ENCODE peak calls at places on chromosomes 4 and X, in seven cellular contexts. N is dorsolateral prefrontal cortex, L is K562, R is hepatocyte, V is neuronal stem cell, A is H9, Z is left ventricle myocardium inferior. Q is an unnamed sample. For H3K27me3, the result is how much of the 10 kb centered on the place peaks cover.

GRCh38 chr4:168923526-168924194 is 86.4 kb downstream of the CBR4 start:
- DNase-seq in N (no peak), L (peak), R (peak), V (peak), A (peak), Z (no peak), Q (peak)

GRCh38 chr4:137531951-137532868 is at the start of gene PCDH18:
- DNase-seq in N (peak), L (no peak), R (peak), V (peak), A (peak), Z (peak), Q (peak)

GRCh38 chr4:28435346-28435745 is 1574.7 kb downstream of the STIM2 start:
- DNase-seq in N (no peak), L (no peak), R (peak), V (no peak), A (no peak), Z (no peak), Q (no peak)

GRCh38 chr4:1310796-1311715 is 21.4 kb downstream of the MAEA start:
- DNase-seq in N (no peak), L (no peak), R (no peak), V (no peak), A (no peak), Z (no peak), Q (no peak)

GRCh38 chrX:138487866-138488265 is 223.7 kb downstream of the FGF13 start:
- DNase-seq in N (no peak), L (no peak), R (no peak), V (no peak), A (no peak), Z (no peak), Q (no peak)

GRCh38 chr4:108356209-108356535 is 187.4 kb upstream of the LEF1 start:
- DNase-seq in N (no peak), L (no peak), R (no peak), V (no peak), A (no peak), Z (no peak), Q (no peak)

GRCh38 chr4:68342139-68342538 is 7.8 kb downstream of the YTHDC1 start:
- DNase-seq in N (no peak), L (no peak), R (peak), V (no peak), A (no peak), Z (no peak), Q (no peak)

GRCh38 chrX:45715787-45716186 is 515.1 kb upstream of the DIPK2B start:
- DNase-seq in N (no peak), L (no peak), R (no peak), V (no peak), A (no peak), Z (no peak), Q (no peak)

GRCh38 chrX:149757206-149758067 is 16.4 kb upstream of the HSFX1 start:
- DNase-seq in N (no peak), L (no peak), R (no peak), V (no peak), A (no peak), Z (no peak), Q (no peak)

GRCh38 chrX:138858946-138859345 is 147.4 kb upstream of the FGF13 start:
- DNase-seq in N (no peak), L (no peak), R (no peak), V (no peak), A (no peak), Z (no peak), Q (no peak)

GRCh38 chr4:86449746-86450145 is 89.9 kb upstream of the MAPK10 start:
- DNase-seq in N (no peak), L (no peak), R (no peak), V (no peak), A (no peak), Z (no peak), Q (no peak)

GRCh38 chrX:22395372-22395771 is 122.7 kb downstream of the CBLL2 start:
- DNase-seq in N (no peak), L (no peak), R (no peak), V (no peak), A (no peak), Z (no peak), Q (no peak)

GRCh38 chrX:9163153-9163790 is 129.3 kb upstream of the FAM9B start:
- DNase-seq in N (no peak), L (no peak), R (no peak), V (no peak), A (no peak), Z (no peak), Q (peak)

GRCh38 chr4:147056951-147057630 is 111.4 kb upstream of the TTC29 start:
- DNase-seq in N (no peak), L (no peak), R (no peak), V (no peak), A (no peak), Z (no peak), Q (no peak)

GRCh38 chr4:186020793-186021407 is 48.1 kb upstream of the TLR3 start:
- DNase-seq in N (no peak), L (no peak), R (no peak), V (no peak), A (no peak), Z (no peak), Q (no peak)

GRCh38 chr4:103400405-103400804 is 202.3 kb upstream of the CENPE start:
- DNase-seq in N (no peak), L (no peak), R (peak), V (no peak), A (no peak), Z (no peak), Q (no peak)

GRCh38 chrX:42803320-42803719 is 25.4 kb upstream of the PPP1R2C start:
- DNase-seq in N (no peak), L (no peak), R (no peak), V (no peak), A (no peak), Z (no peak), Q (no peak)

GRCh38 chr4:188109157-188109755 is at the start of gene TRIML2:
- DNase-seq in N (no peak), L (no peak), R (no peak), V (no peak), A (peak), Z (no peak), Q (no peak)

GRCh38 chr4:155187989-155188388 is 20.4 kb upstream of the NPY2R start:
- DNase-seq in N (no peak), L (no peak), R (no peak), V (no peak), A (no peak), Z (no peak), Q (no peak)

GRCh38 chr4:30386266-30386895 is 333.8 kb upstream of the PCDH7 start:
- DNase-seq in N (no peak), L (no peak), R (no peak), V (no peak), A (no peak), Z (no peak), Q (no peak)

GRCh38 chr4:93299116-93299515 is 529.4 kb upstream of the ATOH1 start:
- DNase-seq in N (no peak), L (no peak), R (no peak), V (no peak), A (no peak), Z (no peak), Q (no peak)

GRCh38 chr4:122663814-122664610 is 43.1 kb upstream of the IL21 start:
- DNase-seq in N (no peak), L (no peak), R (no peak), V (no peak), A (no peak), Z (no peak), Q (no peak)

GRCh38 chrX:93637591-93637990 is 35.8 kb downstream of the NAP1L3 start:
- DNase-seq in N (no peak), L (no peak), R (no peak), V (no peak), A (peak), Z (no peak), Q (no peak)

GRCh38 chr4:185885075-185885474 is 73.1 kb upstream of the SORBS2 start:
- DNase-seq in N (no peak), L (no peak), R (no peak), V (no peak), A (no peak), Z (no peak), Q (no peak)

GRCh38 chr4:7167706-7168105 is 24.6 kb upstream of the SORCS2 start:
- DNase-seq in N (no peak), L (no peak), R (no peak), V (no peak), A (peak), Z (no peak), Q (no peak)

GRCh38 chr4:168474660-168475320 is 5.5 kb downstream of the DDX60L start:
- DNase-seq in N (no peak), L (no peak), R (no peak), V (no peak), A (no peak), Z (no peak), Q (no peak)

DNA sequence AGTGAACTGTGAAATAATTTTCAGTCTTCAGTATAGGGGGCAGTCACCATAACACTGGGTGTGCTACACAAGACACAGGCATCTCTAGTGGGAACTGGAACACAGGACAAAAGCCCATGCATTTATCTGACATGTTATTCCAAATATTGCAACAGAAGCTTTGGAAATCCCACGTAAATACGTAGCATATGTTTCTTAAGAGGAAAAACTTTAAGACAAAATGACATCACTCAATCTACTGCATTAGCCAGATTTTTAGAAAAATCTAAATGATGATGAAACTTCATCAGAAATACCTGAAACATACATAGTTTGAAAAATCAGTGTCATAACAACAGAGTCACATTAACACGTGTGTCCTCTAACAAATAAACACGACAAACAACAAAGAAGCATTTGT is 14.5 kb downstream of the SHISA3 start:
- DNase-seq in N (no peak), L (no peak), R (no peak), V (no peak), A (no peak), Z (no peak), Q (no peak)
- H3K27ac ChIP-seq in N (no peak), L (no peak), R (no peak), V (no peak), A (no peak), Z (peak), Q (peak)

DNA sequence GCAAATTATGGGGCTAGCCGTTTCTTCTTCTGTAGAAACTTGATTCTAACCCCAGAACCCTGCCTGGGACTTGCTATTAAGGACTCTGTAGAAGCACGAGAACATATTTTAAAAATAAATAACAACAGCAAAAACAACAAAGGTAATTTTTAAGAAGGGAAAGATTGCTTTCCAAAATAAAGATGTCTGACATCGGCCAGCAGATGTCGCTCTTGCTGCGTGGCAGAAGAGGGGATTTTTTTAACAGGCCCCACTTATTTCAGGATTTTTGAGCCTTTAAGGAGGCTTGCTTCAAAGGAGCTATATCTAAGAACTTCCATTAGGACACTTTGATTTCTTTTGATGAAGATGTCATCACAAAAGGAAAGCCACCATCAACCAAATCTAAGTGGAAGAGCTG is 62.8 kb upstream of the EGFL6 start:
- DNase-seq in N (no peak), L (peak), R (peak), V (peak), A (no peak), Z (peak), Q (peak)
- H3K27me3 ChIP-seq in N (under half), L (under half), R (under half), V (under half), A (under half), Z (under half), Q (under half)

DNA sequence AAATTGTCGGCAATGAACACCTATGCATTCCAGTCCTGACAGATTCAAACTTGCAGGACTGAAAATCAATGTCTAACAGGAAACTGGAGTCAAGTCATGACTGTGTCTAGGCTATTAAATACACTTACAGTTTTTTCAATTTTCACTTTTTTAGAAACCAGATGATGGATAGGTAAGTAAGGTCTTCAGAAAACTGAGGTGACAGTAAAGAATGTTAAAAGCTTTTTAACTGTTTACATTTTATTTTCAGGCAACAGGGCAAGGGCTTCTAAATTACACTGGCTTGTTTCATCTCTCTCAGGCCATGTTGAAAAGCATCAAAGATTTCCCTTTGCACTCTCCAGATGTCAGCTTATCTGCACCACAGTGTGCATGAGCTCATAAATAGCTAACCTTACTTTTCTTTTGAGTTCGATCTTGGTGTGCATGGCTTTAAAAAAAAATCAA is 65.2 kb downstream of the SEC24D start:
- DNase-seq in N (no peak), L (no peak), R (no peak), V (no peak), A (no peak), Z (no peak), Q (no peak)
- H3K27ac ChIP-seq in N (no peak), L (no peak), R (peak), V (no peak), A (no peak), Z (peak), Q (no peak)

GRCh38 chrX:47189906-47190305 is 3.7 kb upstream of the UBA1 start:
- DNase-seq in N (no peak), L (no peak), R (no peak), V (no peak), A (no peak), Z (no peak), Q (no peak)
- H3K27me3 ChIP-seq in N (under half), L (under half), R (under half), V (under half), A (under half), Z (under half), Q (under half)

GRCh38 chrX:134174273-134174660 is 62.7 kb upstream of the CCDC160 start:
- DNase-seq in N (no peak), L (no peak), R (no peak), V (no peak), A (no peak), Z (no peak), Q (no peak)
- H3K27ac ChIP-seq in N (no peak), L (no peak), R (no peak), V (peak), A (peak), Z (no peak), Q (no peak)